ENCODE peak calls at places on chromosomes 11 and 22, in ten cellular contexts. X is caudate nucleus; U is ELR; F is hippocampal formation; Q is EH; K is stimulated activated CD4-positive, alpha-beta T cell treated with anti-CD3 and anti-CD28 coated beads, Interleukin-4, amount 100 ng/mL, for 24 hours; S is head of caudate nucleus; Z is T-helper 9 cell; V is AG20443; H is H7. L is an unnamed sample.

GRCh38 chr11:2902784-2903671 is 17.5 kb upstream of the CDKN1C start:
- DNase-seq in X (no peak), U (no peak), F (no peak), Q (no peak), K (no peak), S (no peak), Z (no peak), V (no peak), H (peak), L (no peak)

GRCh38 chr11:8732748-8733241 is 50.2 kb downstream of the RPL27A start:
- DNase-seq in X (peak), U (peak), F (peak), Q (peak), K (no peak), S (peak), Z (no peak), V (peak), H (no peak), L (peak)

GRCh38 chr11:75330279-75330678 is 21.2 kb downstream of the ARRB1 start:
- DNase-seq in X (no peak), U (no peak), F (no peak), Q (peak), K (no peak), S (no peak), Z (no peak), V (no peak), H (no peak), L (no peak)

GRCh38 chr22:32020117-32020516 is 22.9 kb upstream of the SLC5A1 start:
- DNase-seq in X (no peak), U (peak), F (no peak), Q (peak), K (no peak), S (no peak), Z (no peak), V (no peak), H (no peak), L (peak)

GRCh38 chr11:123797065-123797940 is 8.8 kb downstream of the OR6M1 start:
- DNase-seq in X (no peak), U (no peak), F (no peak), Q (no peak), K (no peak), S (no peak), Z (no peak), V (no peak), H (no peak), L (no peak)

GRCh38 chr22:30246962-30247376 is 410 bp upstream of the LIF start:
- DNase-seq in X (no peak), U (no peak), F (no peak), Q (no peak), K (no peak), S (no peak), Z (no peak), V (no peak), H (peak), L (no peak)

GRCh38 chr11:102846292-102846691 is 2.9 kb upstream of the MMP3 start:
- DNase-seq in X (no peak), U (peak), F (no peak), Q (peak), K (no peak), S (no peak), Z (no peak), V (no peak), H (no peak), L (peak)

GRCh38 chr22:39459681-39460080 is 2.9 kb downstream of the MGAT3 start:
- DNase-seq in X (no peak), U (no peak), F (no peak), Q (no peak), K (no peak), S (no peak), Z (no peak), V (no peak), H (no peak), L (no peak)

GRCh38 chr22:22895776-22896445 is 8.3 kb downstream of the IGLL5 start:
- DNase-seq in X (no peak), U (no peak), F (no peak), Q (no peak), K (no peak), S (no peak), Z (no peak), V (no peak), H (no peak), L (no peak)

GRCh38 chr11:69201764-69202370 is 46.1 kb downstream of the SMIM38 start:
- DNase-seq in X (no peak), U (no peak), F (no peak), Q (no peak), K (no peak), S (no peak), Z (no peak), V (no peak), H (no peak), L (no peak)

GRCh38 chr22:24386814-24387550 is 40.4 kb upstream of the ADORA2A start:
- DNase-seq in X (no peak), U (no peak), F (no peak), Q (no peak), K (no peak), S (no peak), Z (no peak), V (no peak), H (no peak), L (no peak)

GRCh38 chr11:112786886-112787530 is 174.2 kb upstream of the NCAM1 start:
- DNase-seq in X (no peak), U (no peak), F (no peak), Q (no peak), K (no peak), S (no peak), Z (no peak), V (no peak), H (no peak), L (no peak)